ENCODE peak calls at places on chromosomes 16 and 17, in ten cellular contexts. C, F, T, P, R, W, L, M, U and O are unnamed samples.

GRCh38 chr16:2520784-2521577 is 810 bp downstream of the AMDHD2 start:
- DNase-seq in W (peak; percentile 67), F (no peak), T (peak; percentile 70), C (no peak), M (peak; percentile 54), U (peak; percentile 43), P (no peak), R (peak; percentile 94), L (no peak), O (peak; percentile 86)

GRCh38 chr17:7102421-7102820 is 12.2 kb downstream of the ASGR2 start:
- DNase-seq in U (no peak), F (no peak), M (no peak), W (no peak), R (peak; percentile 61), T (no peak), P (no peak), L (no peak), C (no peak), O (no peak)

GRCh38 chr17:65254166-65254565 is 117.0 kb downstream of the RGS9 start:
- DNase-seq in F (no peak), W (no peak), R (no peak), P (no peak), U (no peak), M (no peak), T (peak; percentile 32), L (no peak), C (no peak), O (no peak)

GRCh38 chr17:80116923-80117380 is 15.6 kb downstream of the GAA start:
- DNase-seq in R (peak; percentile 19), L (no peak), P (no peak), T (no peak), C (no peak), F (no peak), W (peak; percentile 37), U (no peak), M (no peak), O (no peak)

GRCh38 chr17:75808905-75809621 is 24.5 kb downstream of the UNK start:
- DNase-seq in T (no peak), C (peak; percentile 87), P (no peak), U (no peak), L (no peak), R (peak; percentile 96), F (peak; percentile 54), W (peak; percentile 70), M (peak; percentile 74), O (peak; percentile 31)

GRCh38 chr16:27547134-27547533 is 2.6 kb downstream of the GTF3C1 start:
- DNase-seq in T (no peak), W (no peak), F (no peak), R (peak; percentile 93), L (peak; percentile 35), C (peak; percentile 82), M (peak; percentile 32), P (no peak), U (no peak), O (peak; percentile 67)

GRCh38 chr16:66508261-66508913 is 41.5 kb downstream of the TK2 start:
- DNase-seq in L (peak; percentile 10), R (peak; percentile 94), M (no peak), P (peak; percentile 75), F (peak; percentile 53), C (peak; percentile 66), T (no peak), W (no peak), U (no peak), O (peak; percentile 96)

GRCh38 chr16:10180771-10181163 is 1.5 kb downstream of the GRIN2A start:
- DNase-seq in U (no peak), T (peak; percentile 57), C (peak; percentile 20), F (no peak), W (no peak), P (peak; percentile 28), R (peak; percentile 64), L (peak; percentile 20), M (peak; percentile 46), O (no peak)

GRCh38 chr17:36992701-36993100 is 43.9 kb downstream of the AATF start:
- DNase-seq in W (no peak), P (no peak), R (no peak), M (no peak), U (no peak), L (no peak), T (no peak), C (no peak), F (no peak), O (no peak)

GRCh38 chr16:52114414-52114813 is 432.5 kb downstream of the TOX3 start:
- DNase-seq in L (no peak), T (no peak), R (no peak), U (no peak), F (no peak), C (peak; percentile 8), M (no peak), W (no peak), P (no peak), O (peak; percentile 42)

GRCh38 chr17:60161598-60162330 is 12.0 kb downstream of the CA4 start:
- DNase-seq in M (no peak), R (peak; percentile 48), T (no peak), U (no peak), F (no peak), P (no peak), W (no peak), C (no peak), L (no peak), O (no peak)

GRCh38 chr17:12021604-12022003 is 927 bp downstream of the MAP2K4 start:
- DNase-seq in W (no peak), L (no peak), T (no peak), R (no peak), F (no peak), M (no peak), U (no peak), C (no peak), P (no peak), O (peak; percentile 23)

GRCh38 chr17:12027658-12028057 is 7.0 kb downstream of the MAP2K4 start:
- DNase-seq in M (no peak), R (no peak), U (no peak), P (no peak), C (no peak), F (no peak), T (no peak), W (no peak), L (no peak), O (no peak)

GRCh38 chr17:12022310-12022709 is 1.6 kb downstream of the MAP2K4 start:
- DNase-seq in F (no peak), U (no peak), M (no peak), W (no peak), T (no peak), R (no peak), L (no peak), C (no peak), P (no peak), O (no peak)

GRCh38 chr17:12020595-12021590 is at the start of gene MAP2K4:
- DNase-seq in U (peak; percentile 95), R (peak; percentile 99), C (peak; percentile 84), F (peak; percentile 95), W (peak; percentile 96), P (peak; percentile 86), L (peak; percentile 98), M (peak; percentile 93), T (peak; percentile 69), O (peak; percentile 93)

GRCh38 chr17:12024332-12024731 is 3.7 kb downstream of the MAP2K4 start:
- DNase-seq in L (no peak), T (peak; percentile 77), W (no peak), F (no peak), C (peak; percentile 87), P (peak; percentile 71), M (no peak), U (no peak), R (no peak), O (peak; percentile 80)
- TF ChIP-seq CTCF in L (no peak), T (no peak), W (no peak), F (no peak), C (no peak), P (no peak), M (no peak), U (no peak), R (no peak), O (no peak)

GRCh38 chr17:68443974-68444464 is 13.3 kb downstream of the WIPI1 start:
- DNase-seq in C (no peak), P (no peak), T (no peak), R (no peak), W (no peak), L (no peak), M (no peak), U (no peak), F (no peak), O (no peak)
- H3K27ac ChIP-seq in C (no peak overlapping the region), P (no peak overlapping the region), T (no peak overlapping the region), R (no peak overlapping the region), W (peak overlapping the region; percentile 82), L (no peak overlapping the region), M (peak overlapping the region; percentile 78), U (no peak overlapping the region), F (peak overlapping the region; percentile 46), O (no peak overlapping the region)

GRCh38 chr16:49108611-49109010 is 173.0 kb downstream of the CBLN1 start:
- DNase-seq in C (no peak), U (no peak), P (no peak), F (no peak), T (no peak), M (no peak), W (no peak), L (no peak), R (no peak), O (no peak)

GRCh38 chr16:49101997-49102396 is 179.6 kb downstream of the CBLN1 start:
- DNase-seq in C (no peak), F (no peak), U (no peak), T (no peak), P (no peak), L (no peak), R (no peak), M (no peak), W (no peak), O (no peak)

GRCh38 chr16:49097964-49098363 is 183.7 kb downstream of the CBLN1 start:
- DNase-seq in R (no peak), F (no peak), C (no peak), P (no peak), M (no peak), W (no peak), T (no peak), U (no peak), L (no peak), O (no peak)

GRCh38 chr16:49100366-49100765 is 181.3 kb downstream of the CBLN1 start:
- DNase-seq in R (no peak), T (no peak), C (no peak), W (no peak), P (no peak), L (no peak), F (no peak), M (no peak), U (no peak), O (no peak)

GRCh38 chr16:49103298-49103697 is 178.3 kb downstream of the CBLN1 start:
- DNase-seq in R (no peak), C (no peak), M (no peak), P (no peak), F (no peak), U (no peak), W (no peak), L (no peak), T (no peak), O (no peak)
- TF ChIP-seq CTCF in R (no peak), C (no peak), M (no peak), P (no peak), F (no peak), U (no peak), W (no peak), L (no peak), T (no peak), O (no peak)

DNA sequence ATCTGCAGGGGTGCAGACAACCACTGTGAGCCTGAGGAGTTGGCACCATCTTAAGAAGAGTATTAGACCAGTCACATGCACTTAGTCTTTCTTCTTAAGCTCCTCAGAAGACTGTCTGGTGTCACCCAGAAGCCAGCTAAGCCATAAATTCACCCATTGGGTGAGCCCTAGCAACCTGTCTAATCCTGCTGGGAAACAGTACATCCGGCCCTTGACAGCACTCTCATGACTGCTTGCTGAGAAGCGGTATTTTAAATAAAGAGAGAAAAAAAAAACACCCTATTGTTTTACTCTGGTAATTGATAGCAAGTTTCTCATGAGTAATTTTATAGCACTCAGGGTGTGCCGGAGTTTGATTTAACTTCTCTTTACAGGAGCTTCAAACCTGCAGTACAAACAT is 134.7 kb downstream of the SOX9 start:
- DNase-seq in T (no peak), P (no peak), R (no peak), L (no peak), C (no peak), W (no peak), U (no peak), M (no peak), F (no peak), O (no peak)
- H3K27ac ChIP-seq in T (no peak overlapping the region), P (no peak overlapping the region), R (no peak overlapping the region), L (no peak overlapping the region), C (no peak overlapping the region), W (no peak overlapping the region), U (no peak overlapping the region), M (no peak overlapping the region), F (no peak overlapping the region), O (no peak overlapping the region)